ENCODE peak calls at places on chromosomes 2 and 18, in nine cellular contexts. S is WTC11; P is stimulated activated CD4-positive, alpha-beta T cell treated with anti-CD3 and anti-CD28 coated beads, Interleukin-4, amount 100 ng/mL, for 1 hour; Y is adrenal gland; E is iPS DF 19.7; L is left ventricle myocardium superior; A is central memory CD4-positive, alpha-beta T cell; T is nephron progenitor cell; B is AG09319. H is an unnamed sample.

GRCh38 chr2:43218550-43219382 is 7.6 kb downstream of the ZFP36L2 start:
- DNase-seq in S (no peak), P (peak), Y (peak), E (no peak), L (peak), A (peak), T (no peak), B (no peak), H (peak)

GRCh38 chr2:138137949-138138348 is 173.7 kb downstream of the HNMT start:
- DNase-seq in S (no peak), P (no peak), Y (no peak), E (no peak), L (no peak), A (no peak), T (no peak), B (no peak), H (no peak)

GRCh38 chr2:240963376-240964220 is 34.8 kb upstream of the SNED1 start:
- DNase-seq in S (no peak), P (no peak), Y (no peak), E (no peak), L (peak), A (no peak), T (no peak), B (no peak), H (no peak)

GRCh38 chr2:10382313-10383061 is 65.6 kb downstream of the ODC1 start:
- DNase-seq in S (no peak), P (peak), Y (no peak), E (no peak), L (peak), A (peak), T (peak), B (no peak), H (peak)

GRCh38 chr18:9683418-9684396 is 24.4 kb upstream of the RAB31 start:
- DNase-seq in S (no peak), P (no peak), Y (peak), E (no peak), L (no peak), A (no peak), T (no peak), B (no peak), H (peak)

GRCh38 chr2:26503238-26503880 is 25.4 kb upstream of the OTOF start:
- DNase-seq in S (peak), P (peak), Y (peak), E (peak), L (peak), A (peak), T (peak), B (no peak), H (peak)

GRCh38 chr2:28300489-28300888 is 92.2 kb upstream of the FOSL2 start:
- DNase-seq in S (no peak), P (no peak), Y (no peak), E (no peak), L (no peak), A (no peak), T (no peak), B (peak), H (no peak)

GRCh38 chr2:29113027-29113686 is 2.1 kb upstream of the CLIP4 start:
- DNase-seq in S (no peak), P (no peak), Y (no peak), E (no peak), L (no peak), A (no peak), T (no peak), B (no peak), H (no peak)

GRCh38 chr2:230905448-230906430 is 19.3 kb downstream of the GPR55 start:
- DNase-seq in S (no peak), P (peak), Y (peak), E (no peak), L (no peak), A (peak), T (peak), B (no peak), H (no peak)

GRCh38 chr2:217751952-217752351 is 250.8 kb downstream of the TNS1 start:
- DNase-seq in S (no peak), P (no peak), Y (no peak), E (no peak), L (no peak), A (no peak), T (no peak), B (no peak), H (no peak)

GRCh38 chr2:152134488-152135280 is 35.8 kb upstream of the CACNB4 start:
- DNase-seq in S (no peak), P (no peak), Y (no peak), E (no peak), L (no peak), A (no peak), T (no peak), B (no peak), H (peak)

GRCh38 chr18:7155092-7155491 is 37.5 kb upstream of the LAMA1 start:
- DNase-seq in S (no peak), P (no peak), Y (no peak), E (no peak), L (no peak), A (no peak), T (no peak), B (no peak), H (no peak)

GRCh38 chr2:111117666-111118454 is 2.9 kb upstream of the BCL2L11 start:
- DNase-seq in S (peak), P (peak), Y (no peak), E (no peak), L (peak), A (peak), T (peak), B (no peak), H (peak)

GRCh38 chr2:147679664-147680502 is 164.9 kb upstream of the ACVR2A start:
- DNase-seq in S (no peak), P (no peak), Y (no peak), E (no peak), L (no peak), A (no peak), T (no peak), B (no peak), H (no peak)

GRCh38 chr2:67701011-67701410 is 303.9 kb downstream of the ETAA1 start:
- DNase-seq in S (no peak), P (no peak), Y (no peak), E (no peak), L (no peak), A (no peak), T (no peak), B (peak), H (no peak)